ENCODE peak calls at places on chromosome 2, in five cellular contexts. P, Z, R, G and D are unnamed samples.

GRCh38 chr2:231315896-231316295 is 79.6 kb upstream of the B3GNT7 start:
- DNase-seq in P (no peak), Z (no peak), R (no peak), G (peak), D (no peak)

GRCh38 chr2:40168546-40168945 is 283.3 kb downstream of the SLC8A1 start:
- DNase-seq in P (no peak), Z (no peak), R (no peak), G (no peak), D (no peak)

GRCh38 chr2:173574713-173575112 is 220.0 kb downstream of the CDCA7 start:
- DNase-seq in P (no peak), Z (no peak), R (no peak), G (no peak), D (no peak)

GRCh38 chr2:179455824-179456223 is 191.2 kb upstream of the SESTD1 start:
- DNase-seq in P (no peak), Z (no peak), R (peak), G (no peak), D (no peak)

GRCh38 chr2:1755436-1756191 is 11.3 kb upstream of the PXDN start:
- DNase-seq in P (no peak), Z (no peak), R (no peak), G (no peak), D (no peak)

GRCh38 chr2:118300807-118301206 is 212.5 kb downstream of the INSIG2 start:
- DNase-seq in P (no peak), Z (no peak), R (no peak), G (no peak), D (no peak)

GRCh38 chr2:189131986-189132385 is 47.6 kb downstream of the COL5A2 start:
- DNase-seq in P (no peak), Z (no peak), R (no peak), G (no peak), D (no peak)

GRCh38 chr2:161613161-161613560 is 11.1 kb upstream of the SLC4A10 start:
- DNase-seq in P (no peak), Z (no peak), R (no peak), G (no peak), D (no peak)

GRCh38 chr2:28681216-28681981 is 70.2 kb upstream of the PPP1CB start:
- DNase-seq in P (no peak), Z (no peak), R (no peak), G (peak), D (no peak)

GRCh38 chr2:130972410-130972809 is 120.8 kb downstream of the FAM168B start:
- DNase-seq in P (no peak), Z (no peak), R (no peak), G (no peak), D (no peak)

GRCh38 chr2:72887836-72888437 is 729 bp downstream of the SPR start:
- DNase-seq in P (peak), Z (peak), R (peak), G (no peak), D (peak)

DNA sequence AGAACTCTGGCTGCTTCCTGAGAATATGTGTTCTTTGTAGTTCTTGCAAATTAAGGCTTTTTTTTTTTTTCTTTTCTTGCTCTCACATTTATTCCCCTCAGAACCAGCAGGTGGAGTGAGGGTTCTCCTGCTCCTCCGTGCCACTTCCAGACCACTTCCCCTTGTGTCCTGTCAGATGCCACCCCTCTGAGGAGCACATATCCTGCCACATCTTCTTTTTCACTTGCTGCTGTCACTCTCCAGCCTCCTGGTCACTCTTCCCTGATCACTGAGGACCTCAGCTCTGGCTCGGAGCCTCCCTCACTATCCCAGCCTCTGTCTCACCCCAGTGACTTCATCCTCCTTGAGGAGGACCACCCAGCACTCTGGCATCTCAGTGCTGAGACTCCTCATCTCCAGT is 100.5 kb downstream of the TACR1 start:
- DNase-seq in P (peak), Z (no peak), R (peak), G (no peak), D (peak)
- TF ChIP-seq ESRRA in P (no peak), Z (no peak), R (no peak), G (no peak), D (no peak)

DNA sequence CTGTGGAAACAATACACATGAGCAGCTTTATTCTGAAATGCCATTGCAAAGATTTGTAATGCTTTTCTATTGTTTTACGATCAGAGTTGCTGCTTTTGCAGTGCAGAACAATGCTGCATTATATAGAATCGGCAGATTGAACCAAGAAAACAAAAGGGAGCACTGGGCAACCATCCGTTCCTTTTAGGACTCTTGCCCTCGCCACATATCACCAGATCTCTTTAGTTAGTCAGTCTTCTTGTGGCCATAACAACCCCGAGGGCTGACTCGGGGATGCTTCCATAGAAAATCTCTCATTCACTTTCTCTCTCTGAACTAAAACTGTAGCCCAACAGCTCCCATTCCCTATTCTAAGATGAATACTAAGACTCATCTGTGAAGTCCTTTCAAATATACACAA is 340.4 kb downstream of the NRXN1 start:
- DNase-seq in P (no peak), Z (no peak), R (no peak), G (no peak), D (no peak)
- TF ChIP-seq USF2 in P (no peak), Z (no peak), R (no peak), G (no peak), D (no peak)

DNA sequence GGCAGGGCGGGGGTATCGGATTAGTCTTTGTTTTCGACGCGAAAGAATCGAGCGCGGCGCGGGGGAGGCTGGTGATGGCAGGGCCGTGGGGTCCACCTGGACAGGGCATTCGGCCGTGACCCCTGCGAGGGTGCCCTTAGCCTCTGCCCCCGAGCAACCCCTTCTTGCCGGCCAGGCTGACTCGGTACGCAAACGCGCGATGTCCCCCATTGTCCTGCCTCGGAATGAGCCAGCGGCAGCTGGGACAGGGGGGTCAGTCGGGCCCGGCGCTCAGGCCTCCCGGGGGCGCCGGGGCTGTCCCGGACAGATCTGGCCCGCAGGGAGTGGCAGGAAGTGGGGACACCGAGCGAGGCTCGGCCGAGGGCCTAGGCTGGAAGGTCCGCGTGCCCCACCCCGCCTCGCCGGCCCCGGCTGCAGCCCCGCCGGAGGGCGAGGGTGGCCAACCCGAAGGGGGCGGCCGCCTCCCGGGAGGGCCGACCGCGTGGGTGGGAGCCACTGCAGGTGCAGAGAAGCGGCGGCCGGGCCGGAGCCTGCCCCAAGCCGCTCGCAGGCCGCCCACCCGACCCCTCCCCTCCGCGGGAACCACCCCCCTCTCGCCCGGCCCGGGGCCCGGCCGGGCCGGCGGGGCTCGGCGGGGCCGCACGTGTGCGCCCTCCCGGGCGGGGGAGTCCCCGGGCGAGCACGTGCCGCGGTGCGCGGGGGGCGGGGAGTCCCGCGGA is at the start of gene TET3:
- DNase-seq in P (peak), Z (peak), R (no peak), G (no peak), D (peak)
- TF ChIP-seq ESRRA in P (no peak), Z (no peak), R (peak), G (no peak), D (peak)

DNA sequence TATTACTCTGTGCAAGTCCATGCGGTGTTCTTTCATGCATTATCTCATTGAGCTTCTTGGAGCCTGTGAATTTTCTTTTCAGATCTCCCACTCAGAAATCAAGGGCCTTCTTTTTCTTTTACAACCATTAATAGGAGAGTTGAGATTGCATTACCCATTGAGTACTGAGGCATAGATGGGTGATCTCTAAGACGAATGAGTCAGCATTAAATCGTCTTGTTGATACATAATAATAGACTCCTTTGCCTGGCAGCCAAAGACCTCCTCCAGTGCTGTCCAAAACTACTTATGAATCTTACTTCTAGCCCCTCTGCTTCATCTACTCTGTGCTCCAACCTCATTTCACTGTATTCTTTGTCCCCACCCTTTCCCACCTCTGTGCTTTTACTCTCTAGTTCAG is 180.5 kb downstream of the AGPS start:
- DNase-seq in P (peak), Z (no peak), R (no peak), G (no peak), D (no peak)
- TF ChIP-seq USF2 in P (no peak), Z (no peak), R (no peak), G (no peak), D (no peak)